ENCODE peak calls at places on chromosomes 11 and 22, in eight cellular contexts. Q is RWPE1, H is cardiac muscle cell, A is type B pancreatic cell, S is foreskin fibroblast, C is fibroblast of pulmonary artery, W is cardiac fibroblast, O is body of pancreas. X is an unnamed sample.
A peak's percentile ranks its signal among the peaks of the same experiment; 100 is the strongest.

GRCh38 chr11:124543145-124543544 is 309 bp downstream of the OR8B12 start:
- DNase-seq in Q (no peak), H (no peak), A (no peak), S (no peak), C (no peak), W (no peak), O (no peak), X (no peak)

GRCh38 chr11:44006882-44007495 is 40.8 kb upstream of the ACCSL start:
- DNase-seq in Q (no peak), H (peak; percentile 49), A (peak; percentile 52), S (no peak), C (no peak), W (no peak), O (no peak), X (no peak)

GRCh38 chr11:73156114-73156513 is 14.0 kb upstream of the FCHSD2 start:
- DNase-seq in Q (no peak), H (no peak), A (no peak), S (no peak), C (no peak), W (no peak), O (no peak), X (no peak)

GRCh38 chr11:25453471-25453870 is 878.5 kb upstream of the ANO3 start:
- DNase-seq in Q (no peak), H (no peak), A (no peak), S (no peak), C (no peak), W (no peak), O (no peak), X (no peak)

GRCh38 chr11:70112017-70112434 is 33.9 kb downstream of the ANO1 start:
- DNase-seq in Q (no peak), H (peak; percentile 66), A (no peak), S (no peak), C (no peak), W (no peak), O (no peak), X (no peak)

GRCh38 chr22:25843660-25844275 is 101.8 kb downstream of the MYO18B start:
- DNase-seq in Q (no peak), H (no peak), A (no peak), S (no peak), C (no peak), W (no peak), O (no peak), X (no peak)

GRCh38 chr22:37371911-37372310 is 55.4 kb downstream of the ELFN2 start:
- DNase-seq in Q (no peak), H (no peak), A (no peak), S (no peak), C (no peak), W (no peak), O (no peak), X (no peak)

GRCh38 chr11:15370774-15371173 is 256.1 kb downstream of the INSC start:
- DNase-seq in Q (no peak), H (no peak), A (no peak), S (no peak), C (no peak), W (no peak), O (no peak), X (no peak)

GRCh38 chr11:125123947-125124633 is 12.7 kb upstream of the TMEM218 start:
- DNase-seq in Q (peak; percentile 27), H (peak; percentile 39), A (no peak), S (peak; percentile 61), C (peak; percentile 61), W (peak; percentile 63), O (peak; percentile 72), X (no peak)

GRCh38 chr11:130904380-130904779 is 11.9 kb downstream of the SNX19 start:
- DNase-seq in Q (peak; percentile 34), H (no peak), A (no peak), S (no peak), C (peak; percentile 42), W (no peak), O (no peak), X (no peak)

GRCh38 chr22:37223965-37224551 is 11.8 kb upstream of the SSTR3 start:
- DNase-seq in Q (no peak), H (no peak), A (no peak), S (no peak), C (no peak), W (no peak), O (no peak), X (no peak)

GRCh38 chr11:1835671-1836010 is 851 bp downstream of the SYT8 start:
- DNase-seq in Q (no peak), H (no peak), A (no peak), S (no peak), C (no peak), W (no peak), O (no peak), X (no peak)

GRCh38 chr11:131637469-131638175 is 267.2 kb downstream of the NTM start:
- DNase-seq in Q (no peak), H (no peak), A (no peak), S (no peak), C (no peak), W (no peak), O (no peak), X (no peak)

GRCh38 chr11:3375552-3375951 is 3.4 kb downstream of the ZNF195 start:
- DNase-seq in Q (no peak), H (no peak), A (no peak), S (peak; percentile 60), C (no peak), W (peak; percentile 4), O (no peak), X (no peak)

GRCh38 chr11:76615950-76616349 is 54.6 kb downstream of the LRRC32 start:
- DNase-seq in Q (peak; percentile 12), H (no peak), A (no peak), S (peak; percentile 80), C (peak; percentile 91), W (peak; percentile 96), O (no peak), X (no peak)

GRCh38 chr22:32564170-32565001 is 89.8 kb downstream of the FBXO7 start:
- DNase-seq in Q (no peak), H (no peak), A (no peak), S (peak; percentile 74), C (peak; percentile 23), W (peak; percentile 48), O (no peak), X (no peak)

GRCh38 chr11:124889692-124890091 is 8.0 kb downstream of the ROBO4 start:
- DNase-seq in Q (no peak), H (no peak), A (peak; percentile 2), S (no peak), C (no peak), W (no peak), O (no peak), X (no peak)

GRCh38 chr22:32050678-32051515 is 7.8 kb downstream of the SLC5A1 start:
- DNase-seq in Q (peak; percentile 85), H (no peak), A (no peak), S (peak; percentile 90), C (peak; percentile 83), W (peak; percentile 74), O (peak; percentile 21), X (peak; percentile 79)

GRCh38 chr11:56089697-56090096 is 3.4 kb upstream of the OR8I2 start:
- DNase-seq in Q (no peak), H (no peak), A (no peak), S (no peak), C (no peak), W (no peak), O (no peak), X (no peak)
- TF ChIP-seq CTCF in Q (no peak), H (no peak), A (no peak), S (no peak), C (no peak), W (no peak), O (no peak), X (no peak)

DNA sequence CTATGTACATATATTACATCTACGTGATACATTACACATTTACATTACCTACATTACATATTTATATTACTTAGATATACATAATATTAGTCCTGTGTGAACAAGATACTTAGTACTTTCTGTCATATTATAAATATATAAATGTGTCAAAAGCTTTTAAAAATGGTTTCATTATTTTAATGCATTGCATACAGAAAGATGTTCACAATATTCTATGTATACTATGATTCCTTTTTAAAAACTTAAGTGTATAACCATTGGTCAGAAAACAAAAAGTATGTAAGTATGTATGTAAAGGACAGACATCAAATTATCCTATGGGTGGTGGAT is 647 bp upstream of the ZW10 start:
- DNase-seq in Q (no peak), H (no peak), A (no peak), S (no peak), C (no peak), W (no peak), O (no peak), X (no peak)
- TF ChIP-seq CTCF in Q (peak; percentile 52), H (no peak), A (peak; percentile 6), S (no peak), C (no peak), W (no peak), O (no peak), X (no peak)

GRCh38 chr11:34356918-34357645 is 728 bp downstream of the ABTB2 start:
- DNase-seq in Q (peak; percentile 34), H (peak; percentile 80), A (peak; percentile 78), S (peak; percentile 79), C (peak; percentile 67), W (peak; percentile 70), O (peak; percentile 59), X (peak; percentile 51)
- TF ChIP-seq CTCF in Q (no peak), H (peak; percentile 19), A (no peak), S (no peak), C (no peak), W (no peak), O (no peak), X (no peak)

GRCh38 chr11:82533628-82534353 is 199.9 kb downstream of the FAM181B start:
- DNase-seq in Q (no peak), H (no peak), A (no peak), S (no peak), C (no peak), W (no peak), O (no peak), X (no peak)
- TF ChIP-seq CTCF in Q (no peak), H (no peak), A (no peak), S (no peak), C (no peak), W (no peak), O (no peak), X (no peak)

GRCh38 chr11:67373916-67374570 is 645 bp upstream of the CLCF1 start:
- DNase-seq in Q (peak; percentile 96), H (peak; percentile 75), A (no peak), S (peak; percentile 99), C (peak; percentile 95), W (peak; percentile 97), O (peak; percentile 86), X (peak; percentile 96)
- TF ChIP-seq CTCF in Q (peak; percentile 62), H (peak; percentile 37), A (peak; percentile 65), S (peak; percentile 18), C (peak; percentile 28), W (peak; percentile 29), O (peak; percentile 74), X (peak; percentile 56)

GRCh38 chr11:83827940-83828554 is 541.9 kb upstream of the CCDC90B start:
- DNase-seq in Q (peak; percentile 18), H (peak; percentile 34), A (no peak), S (peak; percentile 45), C (peak; percentile 62), W (peak; percentile 53), O (no peak), X (no peak)
- TF ChIP-seq CTCF in Q (peak; percentile 70), H (peak; percentile 62), A (peak; percentile 79), S (peak; percentile 41), C (peak; percentile 63), W (peak; percentile 57), O (peak; percentile 51), X (no peak)